ENCODE peak calls at places on chromosomes 6 and 20, in ten cellular contexts. Y, W, E, H, G, B, L, S, K and Q are unnamed samples.

GRCh38 chr6:35368038-35368887 is 25.9 kb downstream of the PPARD start:
- DNase-seq in W (no peak), S (no peak), Y (no peak), E (no peak), K (peak; percentile 84), H (no peak), B (peak; percentile 83), G (peak; percentile 89), L (no peak), Q (no peak)

GRCh38 chr6:18016133-18016532 is 28.7 kb upstream of the KIF13A start:
- DNase-seq in H (no peak), L (no peak), W (no peak), S (no peak), B (peak; percentile 18), K (peak; percentile 40), Y (no peak), G (no peak), E (no peak), Q (no peak)

GRCh38 chr6:1190361-1190760 is 121.5 kb upstream of the FOXQ1 start:
- DNase-seq in B (peak; percentile 76), S (no peak), K (peak; percentile 67), H (no peak), E (no peak), W (no peak), Y (no peak), G (peak; percentile 87), L (no peak), Q (no peak)

GRCh38 chr6:35797837-35798526 is 859 bp upstream of the CLPS start:
- DNase-seq in S (no peak), W (no peak), K (no peak), Y (no peak), G (no peak), L (no peak), H (no peak), B (no peak), E (no peak), Q (no peak)

GRCh38 chr6:150310539-150310938 is 58.3 kb upstream of the IYD start:
- DNase-seq in L (no peak), Y (no peak), G (no peak), K (no peak), W (no peak), S (no peak), B (no peak), E (no peak), H (no peak), Q (no peak)

GRCh38 chr6:119742188-119742803 is 392.7 kb upstream of the MAN1A1 start:
- DNase-seq in K (peak; percentile 27), E (no peak), L (peak; percentile 70), W (no peak), H (peak; percentile 52), G (peak; percentile 28), S (peak; percentile 78), Y (peak; percentile 69), B (peak; percentile 18), Q (no peak)

GRCh38 chr6:132494954-132495353 is 18.0 kb downstream of the STX7 start:
- DNase-seq in S (no peak), Y (no peak), W (no peak), G (no peak), E (no peak), B (no peak), K (no peak), H (no peak), L (no peak), Q (no peak)

GRCh38 chr6:146990821-146991798 is 213.1 kb upstream of the STXBP5 start:
- DNase-seq in L (no peak), K (peak; percentile 78), E (no peak), G (no peak), B (peak; percentile 24), Y (no peak), W (no peak), S (no peak), H (no peak), Q (no peak)

GRCh38 chr6:168206681-168207274 is 112.8 kb downstream of the DACT2 start:
- DNase-seq in Y (no peak), S (no peak), H (no peak), K (no peak), G (peak; percentile 85), E (no peak), B (no peak), L (no peak), W (no peak), Q (no peak)

GRCh38 chr6:168208854-168209253 is 110.7 kb downstream of the DACT2 start:
- DNase-seq in H (no peak), K (no peak), W (no peak), E (no peak), G (no peak), S (peak; percentile 32), Y (no peak), B (no peak), L (no peak), Q (no peak)

GRCh38 chr6:168208436-168208835 is 111.1 kb downstream of the DACT2 start:
- DNase-seq in K (no peak), B (no peak), Y (no peak), L (no peak), S (no peak), E (no peak), G (no peak), W (no peak), H (no peak), Q (no peak)

GRCh38 chr6:168207421-168208175 is 112.0 kb downstream of the DACT2 start:
- DNase-seq in W (no peak), S (no peak), Y (no peak), E (no peak), G (no peak), L (no peak), H (no peak), K (no peak), B (no peak), Q (no peak)

DNA sequence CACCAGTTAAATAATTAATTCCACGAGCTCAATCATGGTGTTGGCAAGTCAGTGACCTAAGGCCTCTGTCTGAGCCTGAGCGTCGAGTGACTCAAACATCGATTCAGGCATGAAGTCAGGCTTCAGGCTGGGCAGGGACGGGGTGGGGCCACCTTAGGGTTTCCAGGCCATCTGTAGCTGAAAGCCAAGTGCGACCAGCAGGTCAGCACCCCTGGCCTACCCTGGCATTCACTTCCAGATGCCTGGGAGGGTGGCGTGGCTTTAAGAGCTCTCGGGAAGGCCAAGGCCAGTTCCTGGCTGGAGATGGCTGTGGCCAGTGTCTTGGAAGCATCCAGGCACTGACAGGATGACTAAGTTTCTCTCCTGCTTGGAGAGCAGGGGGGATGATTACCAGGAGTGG is 113.4 kb downstream of the DACT2 start:
- DNase-seq in W (no peak), E (no peak), G (peak; percentile 99), L (peak; percentile 22), H (no peak), K (no peak), S (no peak), B (no peak), Y (no peak), Q (no peak)
- H3K9me3 ChIP-seq in W (no peaks in the 10 kb centered on the region), E (no peaks in the 10 kb centered on the region), G (peaks cover 2% of the 10 kb centered on the region), L (no peaks in the 10 kb centered on the region), H (peaks cover 17% of the 10 kb centered on the region), K (no peaks in the 10 kb centered on the region), S (no peaks in the 10 kb centered on the region), B (no peaks in the 10 kb centered on the region), Y (no peaks in the 10 kb centered on the region), Q (no peaks in the 10 kb centered on the region)

GRCh38 chr6:31049518-31049917 is 39.2 kb downstream of the MUC22 start:
- DNase-seq in L (no peak), K (no peak), W (no peak), Y (no peak), S (no peak), E (no peak), G (peak; percentile 11), H (no peak), B (no peak), Q (no peak)

GRCh38 chr6:31053873-31054272 is 43.6 kb downstream of the MUC22 start:
- DNase-seq in S (peak; percentile 64), G (no peak), W (no peak), K (no peak), H (peak; percentile 28), Y (no peak), B (no peak), E (no peak), L (peak; percentile 48), Q (no peak)

GRCh38 chr6:31042801-31043200 is 32.5 kb downstream of the MUC22 start:
- DNase-seq in K (peak; percentile 45), L (peak; percentile 48), Y (no peak), B (peak; percentile 14), H (peak; percentile 23), W (no peak), E (no peak), G (peak; percentile 24), S (peak; percentile 74), Q (no peak)

GRCh38 chr6:31048090-31048489 is 37.8 kb downstream of the MUC22 start:
- DNase-seq in W (no peak), B (no peak), Y (no peak), E (no peak), K (no peak), L (no peak), G (no peak), H (no peak), S (no peak), Q (no peak)
- H3K9me3 ChIP-seq in W (no peaks in the 10 kb centered on the region), B (no peaks in the 10 kb centered on the region), Y (no peaks in the 10 kb centered on the region), E (no peaks in the 10 kb centered on the region), K (no peaks in the 10 kb centered on the region), L (no peaks in the 10 kb centered on the region), G (no peaks in the 10 kb centered on the region), H (no peaks in the 10 kb centered on the region), S (no peaks in the 10 kb centered on the region), Q (no peaks in the 10 kb centered on the region)

DNA sequence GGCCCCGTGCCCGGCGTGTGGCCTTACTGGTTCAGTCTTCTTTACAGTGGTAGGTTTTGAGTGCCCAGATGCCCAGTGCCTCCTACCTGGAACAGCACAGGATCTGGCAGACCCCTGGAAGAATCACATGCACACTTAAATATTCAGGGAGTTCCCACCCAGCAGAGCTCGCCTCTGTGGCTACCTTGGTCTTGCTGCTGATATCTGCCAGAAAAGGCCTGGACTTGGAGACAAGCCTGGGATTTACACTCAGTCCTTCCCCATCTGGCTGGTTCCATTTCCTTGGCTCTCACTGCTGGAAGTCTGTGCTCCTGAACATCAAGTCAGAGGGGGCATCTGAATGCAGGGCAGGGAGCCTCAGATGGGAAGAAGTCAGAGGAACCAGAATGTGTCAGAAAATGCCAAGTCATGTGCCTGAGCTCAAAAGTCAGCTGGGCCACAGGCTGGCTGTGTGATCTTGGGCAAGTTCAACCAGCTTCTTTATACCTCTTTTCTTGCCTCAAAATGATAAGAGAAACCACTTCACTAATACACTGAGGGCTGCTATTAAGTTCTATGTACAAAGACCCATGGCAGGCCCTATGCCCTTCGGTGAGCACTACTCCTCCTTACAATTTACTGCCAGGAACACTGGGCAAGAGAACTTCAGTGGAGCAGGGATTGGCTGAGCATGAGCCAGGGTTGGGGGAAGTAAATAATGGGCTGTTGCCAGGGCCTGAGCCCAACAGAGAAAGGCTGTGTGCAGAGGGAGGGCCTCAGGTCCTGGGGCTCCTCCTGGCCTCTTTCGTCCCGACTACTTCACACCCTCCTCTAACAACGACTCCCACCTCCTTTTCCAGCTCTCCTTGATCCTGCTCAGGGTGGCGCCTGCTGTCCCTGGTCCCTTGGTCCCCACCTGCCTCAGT is 158.1 kb upstream of the PROKR2 start:
- DNase-seq in L (no peak), E (no peak), S (no peak), G (no peak), W (no peak), K (no peak), B (no peak), H (no peak), Y (no peak), Q (no peak)
- H3K9me3 ChIP-seq in L (no peaks in the 10 kb centered on the region), E (no peaks in the 10 kb centered on the region), S (no peaks in the 10 kb centered on the region), G (no peaks in the 10 kb centered on the region), W (no peaks in the 10 kb centered on the region), K (no peaks in the 10 kb centered on the region), B (no peaks in the 10 kb centered on the region), H (no peaks in the 10 kb centered on the region), Y (no peaks in the 10 kb centered on the region), Q (no peaks in the 10 kb centered on the region)

DNA sequence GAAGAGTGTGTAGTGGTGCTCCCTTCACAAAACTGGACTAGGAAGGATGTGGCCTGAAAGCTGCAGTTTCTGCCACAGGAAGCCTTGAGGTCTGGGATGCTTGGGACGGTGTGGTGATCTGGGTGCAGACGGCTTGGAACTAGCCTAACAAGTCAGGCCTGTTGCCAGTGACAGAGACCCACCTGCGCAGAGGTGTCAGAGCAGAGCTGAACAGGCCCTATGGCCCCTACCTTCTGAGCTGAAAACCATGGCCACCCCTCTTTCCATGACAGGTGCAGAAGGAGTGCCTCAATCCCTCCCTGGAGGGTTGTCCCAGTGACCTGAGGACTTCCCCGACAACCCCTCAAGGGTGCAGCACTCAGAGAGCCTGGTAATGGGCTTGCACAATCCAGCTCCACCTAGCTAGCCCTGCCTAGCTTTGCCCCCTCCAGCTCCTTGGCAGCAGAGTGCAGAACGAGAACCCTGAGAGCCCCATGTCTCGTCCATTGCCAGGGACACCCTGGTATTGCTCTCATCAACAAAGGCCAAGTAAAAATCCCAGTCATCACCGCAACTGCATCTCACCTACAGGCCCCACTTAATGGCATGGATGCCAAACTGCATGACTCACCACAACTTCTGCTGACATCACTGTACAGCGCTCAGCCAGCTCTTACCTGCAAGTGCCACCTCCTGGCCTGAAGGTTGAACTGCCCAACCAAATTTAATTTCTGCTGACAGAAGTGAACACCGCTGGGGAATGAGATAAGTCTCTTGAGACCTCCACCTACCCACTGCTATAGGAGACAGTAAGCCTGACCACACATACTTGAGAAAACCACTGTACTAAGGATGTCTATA is 563.1 kb downstream of the TFAP2A start:
- DNase-seq in H (no peak), W (no peak), E (no peak), G (peak; percentile 17), L (no peak), S (no peak), K (peak; percentile 19), Y (no peak), B (no peak), Q (no peak)
- H3K9me3 ChIP-seq in H (peaks cover 77% of the 10 kb centered on the region), W (peaks cover 24% of the 10 kb centered on the region), E (peaks cover 15% of the 10 kb centered on the region), G (peaks cover 18% of the 10 kb centered on the region), L (no peaks in the 10 kb centered on the region), S (no peaks in the 10 kb centered on the region), K (no peaks in the 10 kb centered on the region), Y (no peaks in the 10 kb centered on the region), B (peaks cover 8% of the 10 kb centered on the region), Q (no peaks in the 10 kb centered on the region)